ENCODE peak calls at places on chromosomes 13 and 19, in four cellular contexts. One of them, this sample, is unnamed.

GRCh38 chr13:74977498-74977897 is 504.5 kb downstream of the TBC1D4 start:
- DNase-seq in memory B cell: no peak
- DNase-seq in left cardiac atrium: no peak
- DNase-seq in stimulated activated CD4-positive, alpha-beta T cell treated with anti-CD3 and anti-CD28 coated beads, Interleukin-4, amount 100 ng/mL, for 24 hours: no peak
- DNase-seq in this sample: no peak

GRCh38 chr13:27170521-27171243 is 929 bp downstream of the USP12 start:
- DNase-seq in memory B cell: peak; percentile 27
- DNase-seq in left cardiac atrium: peak; percentile 56
- DNase-seq in stimulated activated CD4-positive, alpha-beta T cell treated with anti-CD3 and anti-CD28 coated beads, Interleukin-4, amount 100 ng/mL, for 24 hours: peak; percentile 53
- DNase-seq in this sample: no peak

GRCh38 chr13:110233181-110233641 is 73.7 kb downstream of the COL4A1 start:
- DNase-seq in memory B cell: no peak
- DNase-seq in left cardiac atrium: peak; percentile 68
- DNase-seq in stimulated activated CD4-positive, alpha-beta T cell treated with anti-CD3 and anti-CD28 coated beads, Interleukin-4, amount 100 ng/mL, for 24 hours: no peak
- DNase-seq in this sample: no peak

GRCh38 chr13:50386527-50387123 is 371.4 kb downstream of the KCNRG start:
- DNase-seq in memory B cell: no peak
- DNase-seq in left cardiac atrium: peak; percentile 48
- DNase-seq in stimulated activated CD4-positive, alpha-beta T cell treated with anti-CD3 and anti-CD28 coated beads, Interleukin-4, amount 100 ng/mL, for 24 hours: no peak
- DNase-seq in this sample: no peak

GRCh38 chr19:49954933-49955332 is 6.0 kb downstream of the SIGLEC11 start:
- DNase-seq in memory B cell: no peak
- DNase-seq in left cardiac atrium: no peak
- DNase-seq in stimulated activated CD4-positive, alpha-beta T cell treated with anti-CD3 and anti-CD28 coated beads, Interleukin-4, amount 100 ng/mL, for 24 hours: no peak
- DNase-seq in this sample: no peak

GRCh38 chr13:113648218-113648615 is 9.8 kb downstream of the ATP4B start:
- DNase-seq in memory B cell: no peak
- DNase-seq in left cardiac atrium: no peak
- DNase-seq in stimulated activated CD4-positive, alpha-beta T cell treated with anti-CD3 and anti-CD28 coated beads, Interleukin-4, amount 100 ng/mL, for 24 hours: no peak
- DNase-seq in this sample: no peak

GRCh38 chr13:113736258-113736731 is 22.7 kb upstream of the TMEM255B start:
- DNase-seq in memory B cell: no peak
- DNase-seq in left cardiac atrium: no peak
- DNase-seq in stimulated activated CD4-positive, alpha-beta T cell treated with anti-CD3 and anti-CD28 coated beads, Interleukin-4, amount 100 ng/mL, for 24 hours: no peak
- DNase-seq in this sample: no peak

GRCh38 chr13:26133286-26133685 is 81.5 kb upstream of the SHISA2 start:
- DNase-seq in memory B cell: no peak
- DNase-seq in left cardiac atrium: no peak
- DNase-seq in stimulated activated CD4-positive, alpha-beta T cell treated with anti-CD3 and anti-CD28 coated beads, Interleukin-4, amount 100 ng/mL, for 24 hours: no peak
- DNase-seq in this sample: no peak

GRCh38 chr13:97967226-97967625 is 13.8 kb downstream of the IPO5 start:
- DNase-seq in memory B cell: no peak
- DNase-seq in left cardiac atrium: no peak
- DNase-seq in stimulated activated CD4-positive, alpha-beta T cell treated with anti-CD3 and anti-CD28 coated beads, Interleukin-4, amount 100 ng/mL, for 24 hours: no peak
- DNase-seq in this sample: no peak

This sample was measured in naive B cell.